ENCODE peak calls at places on chromosome 6, in nine cellular contexts. K is AG08396; E is amygdala; R is ELR; O is GM23338; T is activated T-helper 1 cell treated with Interleukin-2 at 50 U/mL for 16 hours; J is heart left ventricle; Q is A172; X is stimulated activated CD4-positive, alpha-beta T cell treated with anti-CD3 and anti-CD28 coated beads, Interleukin-2, amount 100 ng/mL, for 48 hours. C is an unnamed sample.

GRCh38 chr6:149884215-149884614 is 13.7 kb downstream of the RAET1E start:
- DNase-seq in J (no peak), Q (no peak), O (peak; percentile 85), X (no peak), E (no peak), K (no peak), T (no peak), R (no peak), C (no peak)

GRCh38 chr6:136051140-136051775 is 198.9 kb downstream of the MTFR2 start:
- DNase-seq in E (no peak), J (no peak), X (no peak), K (no peak), Q (peak; percentile 57), R (peak; percentile 26), O (no peak), T (no peak), C (no peak)

GRCh38 chr6:42545226-42545773 is 18.5 kb upstream of the UBR2 start:
- DNase-seq in O (no peak), K (no peak), X (no peak), Q (no peak), T (no peak), R (no peak), J (no peak), E (no peak), C (no peak)

GRCh38 chr6:52540286-52540902 is 36.5 kb downstream of the TRAM2 start:
- DNase-seq in J (no peak), Q (peak; percentile 58), R (peak; percentile 63), K (no peak), T (no peak), O (no peak), E (no peak), X (no peak), C (no peak)

GRCh38 chr6:20600831-20601230 is 66.6 kb downstream of the CDKAL1 start:
- DNase-seq in X (no peak), T (no peak), R (no peak), Q (no peak), K (no peak), J (no peak), O (no peak), E (no peak), C (no peak)

GRCh38 chr6:34709386-34709785 is 12.8 kb upstream of the ILRUN start:
- DNase-seq in J (peak; percentile 79), O (no peak), E (peak; percentile 60), R (no peak), X (no peak), K (peak; percentile 24), T (no peak), Q (no peak), C (no peak)

GRCh38 chr6:41940759-41941279 is 789 bp downstream of the CCND3 start:
- DNase-seq in E (peak; percentile 67), J (peak; percentile 69), T (peak; percentile 43), Q (no peak), O (peak; percentile 63), R (peak; percentile 63), K (peak; percentile 40), X (no peak), C (no peak)

GRCh38 chr6:3455490-3456394 is 1.1 kb downstream of the SLC22A23 start:
- DNase-seq in Q (peak; percentile 9), T (no peak), X (no peak), R (peak; percentile 6), J (peak; percentile 18), E (peak; percentile 57), O (peak; percentile 54), K (no peak), C (no peak)

C was measured in tibial nerve.